ENCODE peak calls at places on chromosomes 12 and 14, in six cellular contexts. One of them, this sample, is unnamed.

GRCh38 chr12:105783983-105784947 is 354.5 kb downstream of the NUAK1 start:
- DNase-seq in OCI-LY7: peak
- DNase-seq in hepatocyte: no peak
- DNase-seq in neural progenitor cell: no peak
- DNase-seq in GM23248: no peak
- DNase-seq in MM.1S: peak
- DNase-seq in this sample: no peak

GRCh38 chr14:75980856-75981255 is 939 bp downstream of the TGFB3 start:
- DNase-seq in OCI-LY7: no peak
- DNase-seq in hepatocyte: no peak
- DNase-seq in neural progenitor cell: no peak
- DNase-seq in GM23248: peak
- DNase-seq in MM.1S: no peak
- DNase-seq in this sample: no peak

GRCh38 chr14:83053022-83053710 is 1519.5 kb upstream of the SEL1L start:
- DNase-seq in OCI-LY7: no peak
- DNase-seq in hepatocyte: no peak
- DNase-seq in neural progenitor cell: no peak
- DNase-seq in GM23248: no peak
- DNase-seq in MM.1S: no peak
- DNase-seq in this sample: no peak

GRCh38 chr14:25178255-25178654 is 128.3 kb upstream of the STXBP6 start:
- DNase-seq in OCI-LY7: no peak
- DNase-seq in hepatocyte: no peak
- DNase-seq in neural progenitor cell: no peak
- DNase-seq in GM23248: no peak
- DNase-seq in MM.1S: no peak
- DNase-seq in this sample: no peak

GRCh38 chr12:54002915-54003339 is 3.0 kb downstream of the HOXC9 start:
- DNase-seq in OCI-LY7: no peak
- DNase-seq in hepatocyte: no peak
- DNase-seq in neural progenitor cell: no peak
- DNase-seq in GM23248: no peak
- DNase-seq in MM.1S: no peak
- DNase-seq in this sample: no peak

GRCh38 chr12:16807731-16808130 is 201.8 kb upstream of the LMO3 start:
- DNase-seq in OCI-LY7: no peak
- DNase-seq in hepatocyte: no peak
- DNase-seq in neural progenitor cell: no peak
- DNase-seq in GM23248: no peak
- DNase-seq in MM.1S: no peak
- DNase-seq in this sample: no peak

GRCh38 chr12:108720757-108721514 is 10.4 kb downstream of the CORO1C start:
- DNase-seq in OCI-LY7: no peak
- DNase-seq in hepatocyte: no peak
- DNase-seq in neural progenitor cell: no peak
- DNase-seq in GM23248: peak
- DNase-seq in MM.1S: no peak
- DNase-seq in this sample: no peak

GRCh38 chr14:50045039-50045711 is 71.2 kb downstream of the VCPKMT start:
- DNase-seq in OCI-LY7: peak
- DNase-seq in hepatocyte: peak
- DNase-seq in neural progenitor cell: no peak
- DNase-seq in GM23248: peak
- DNase-seq in MM.1S: peak
- DNase-seq in this sample: no peak

GRCh38 chr12:10849425-10849878 is at the start of gene PRR4:
- DNase-seq in OCI-LY7: no peak
- DNase-seq in hepatocyte: no peak
- DNase-seq in neural progenitor cell: no peak
- DNase-seq in GM23248: no peak
- DNase-seq in MM.1S: no peak
- DNase-seq in this sample: no peak

GRCh38 chr12:75341873-75342272 is 7.4 kb downstream of the GLIPR1L1 start:
- DNase-seq in OCI-LY7: no peak
- DNase-seq in hepatocyte: no peak
- DNase-seq in neural progenitor cell: no peak
- DNase-seq in GM23248: no peak
- DNase-seq in MM.1S: no peak
- DNase-seq in this sample: no peak

GRCh38 chr12:52208424-52209165 is 16.8 kb upstream of the KRT80 start:
- DNase-seq in OCI-LY7: no peak
- DNase-seq in hepatocyte: no peak
- DNase-seq in neural progenitor cell: no peak
- DNase-seq in GM23248: peak
- DNase-seq in MM.1S: no peak
- DNase-seq in this sample: no peak

DNA sequence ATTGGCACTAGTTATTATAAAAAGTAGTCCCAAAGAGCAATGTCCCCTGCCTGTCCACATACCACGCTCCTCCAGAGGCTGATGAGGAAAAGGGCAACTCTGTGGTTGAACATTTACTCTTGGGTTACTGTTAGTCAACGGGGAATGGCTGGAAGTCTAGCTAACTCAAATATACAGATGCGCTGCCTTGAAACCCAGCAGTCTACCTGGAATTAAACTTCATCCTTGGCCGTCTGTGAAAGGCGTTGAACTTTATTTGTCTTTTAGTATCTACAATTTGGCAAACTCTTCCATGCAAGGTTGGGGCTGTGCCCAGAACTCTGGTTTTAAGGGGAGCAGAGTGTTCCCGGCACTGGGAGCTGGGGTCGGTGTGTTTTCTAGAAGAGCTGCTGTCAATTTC is 3.9 kb upstream of the MEG3 start:
- DNase-seq in OCI-LY7: no peak
- DNase-seq in hepatocyte: no peak
- DNase-seq in neural progenitor cell: no peak
- DNase-seq in GM23248: no peak
- DNase-seq in MM.1S: no peak
- DNase-seq in this sample: no peak
- TF ChIP-seq EZH2phosphoT487 in OCI-LY7: no peak
- TF ChIP-seq EZH2phosphoT487 in hepatocyte: no peak
- TF ChIP-seq EZH2phosphoT487 in neural progenitor cell: no peak
- TF ChIP-seq EZH2phosphoT487 in GM23248: no peak
- TF ChIP-seq EZH2phosphoT487 in MM.1S: no peak
- TF ChIP-seq EZH2phosphoT487 in this sample: no peak

DNA sequence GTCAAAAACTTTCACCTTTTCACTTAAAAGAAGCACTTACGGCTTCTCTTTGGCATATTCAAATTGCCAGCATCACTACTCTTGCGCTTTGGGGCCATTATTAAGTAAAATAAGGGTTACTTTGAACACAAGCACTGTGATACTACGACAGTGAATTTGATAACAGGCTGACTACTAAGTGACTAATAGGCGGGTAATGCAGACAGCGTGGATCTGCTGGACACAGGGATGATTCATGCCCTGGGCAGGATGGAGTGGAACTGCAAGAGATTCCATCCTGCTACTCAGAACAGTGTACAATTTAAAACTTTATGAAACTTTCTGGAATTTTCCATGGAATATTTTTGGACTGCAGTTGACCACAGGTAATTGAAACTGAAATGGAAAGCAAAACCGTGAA is 45.9 kb downstream of the YEATS4 start:
- DNase-seq in OCI-LY7: no peak
- DNase-seq in hepatocyte: peak
- DNase-seq in neural progenitor cell: no peak
- DNase-seq in GM23248: peak
- DNase-seq in MM.1S: no peak
- DNase-seq in this sample: no peak
- TF ChIP-seq EZH2phosphoT487 in OCI-LY7: no peak
- TF ChIP-seq EZH2phosphoT487 in hepatocyte: no peak
- TF ChIP-seq EZH2phosphoT487 in neural progenitor cell: no peak
- TF ChIP-seq EZH2phosphoT487 in GM23248: no peak
- TF ChIP-seq EZH2phosphoT487 in MM.1S: no peak
- TF ChIP-seq EZH2phosphoT487 in this sample: no peak

GRCh38 chr14:70257526-70257925 is 68.8 kb upstream of the SLC8A3 start:
- DNase-seq in OCI-LY7: peak
- DNase-seq in hepatocyte: no peak
- DNase-seq in neural progenitor cell: peak
- DNase-seq in GM23248: no peak
- DNase-seq in MM.1S: peak
- DNase-seq in this sample: peak

GRCh38 chr14:70259420-70259819 is 70.7 kb upstream of the SLC8A3 start:
- DNase-seq in OCI-LY7: no peak
- DNase-seq in hepatocyte: no peak
- DNase-seq in neural progenitor cell: no peak
- DNase-seq in GM23248: no peak
- DNase-seq in MM.1S: no peak
- DNase-seq in this sample: no peak

DNA sequence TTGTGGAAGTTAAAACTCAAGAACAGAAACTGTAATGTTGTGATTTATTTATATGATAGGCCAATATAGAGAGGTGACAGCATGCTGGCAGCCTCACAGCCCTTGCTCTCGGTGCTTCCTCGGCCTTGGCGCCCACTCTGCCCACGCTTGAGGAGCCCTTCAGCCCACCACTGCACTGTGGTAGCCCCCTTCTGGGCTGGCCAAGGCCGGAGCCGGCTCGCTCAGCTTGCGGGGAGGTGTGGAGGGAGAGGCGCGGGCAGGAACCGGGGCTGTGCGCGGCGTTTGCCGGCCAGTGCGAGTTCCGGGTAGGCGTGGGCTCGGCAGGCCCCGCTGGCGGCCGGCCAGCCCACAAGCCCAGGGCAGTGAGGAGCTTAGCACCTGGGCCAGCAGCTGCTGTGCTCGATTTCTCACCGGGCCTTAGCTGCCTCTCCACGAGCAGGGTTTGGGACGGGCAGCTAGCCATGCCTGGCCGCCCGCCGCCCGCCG is 65.8 kb upstream of the SLC8A3 start:
- DNase-seq in OCI-LY7: no peak
- DNase-seq in hepatocyte: peak
- DNase-seq in neural progenitor cell: peak
- DNase-seq in GM23248: peak
- DNase-seq in MM.1S: peak
- DNase-seq in this sample: peak
- TF ChIP-seq EZH2phosphoT487 in OCI-LY7: no peak
- TF ChIP-seq EZH2phosphoT487 in hepatocyte: no peak
- TF ChIP-seq EZH2phosphoT487 in neural progenitor cell: no peak
- TF ChIP-seq EZH2phosphoT487 in GM23248: no peak
- TF ChIP-seq EZH2phosphoT487 in MM.1S: no peak
- TF ChIP-seq EZH2phosphoT487 in this sample: no peak

DNA sequence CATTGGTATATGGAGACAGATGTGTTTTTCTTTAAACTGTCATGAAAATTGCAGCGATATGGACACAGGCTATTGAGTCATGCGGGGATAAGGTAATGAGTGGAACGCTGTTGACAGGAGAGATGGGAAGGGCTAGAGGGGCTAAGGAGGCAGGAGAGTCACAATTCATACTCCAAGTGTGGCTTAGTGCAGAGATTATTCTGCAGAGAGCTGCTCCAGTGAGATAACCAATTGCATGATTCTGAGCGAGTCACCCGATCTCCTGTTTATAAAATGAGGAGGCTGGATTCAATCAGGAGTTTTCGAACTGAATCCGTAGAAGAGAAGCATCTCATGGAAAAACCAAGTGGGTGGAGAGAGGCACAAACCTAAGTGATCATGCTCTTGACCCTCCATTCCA is 106.4 kb upstream of the PLEKHG7 start:
- DNase-seq in OCI-LY7: no peak
- DNase-seq in hepatocyte: peak
- DNase-seq in neural progenitor cell: no peak
- DNase-seq in GM23248: peak
- DNase-seq in MM.1S: no peak
- DNase-seq in this sample: no peak
- TF ChIP-seq EZH2phosphoT487 in OCI-LY7: no peak
- TF ChIP-seq EZH2phosphoT487 in hepatocyte: no peak
- TF ChIP-seq EZH2phosphoT487 in neural progenitor cell: no peak
- TF ChIP-seq EZH2phosphoT487 in GM23248: no peak
- TF ChIP-seq EZH2phosphoT487 in MM.1S: no peak
- TF ChIP-seq EZH2phosphoT487 in this sample: no peak